ENCODE peak calls at places on chromosome 13, in nine cellular contexts. Q, U, I, C, G, H, B, E and D are unnamed samples.

GRCh38 chr13:46476174-46476573 is 76.8 kb upstream of the LRCH1 start:
- DNase-seq in G (no peak), E (no peak), C (no peak), B (no peak), I (no peak), U (no peak), Q (no peak), H (no peak), D (no peak)

GRCh38 chr13:62356977-62357376 is 941.3 kb upstream of the PCDH20 start:
- DNase-seq in H (no peak), E (no peak), B (no peak), I (no peak), G (no peak), Q (no peak), U (no peak), C (no peak), D (no peak)

GRCh38 chr13:98890920-98891319 is 86.9 kb downstream of the DOCK9 start:
- DNase-seq in U (no peak), H (no peak), B (no peak), E (no peak), G (no peak), I (no peak), Q (no peak), C (no peak), D (no peak)

GRCh38 chr13:45142440-45143345 is 22.4 kb downstream of the GTF2F2 start:
- DNase-seq in Q (no peak), U (no peak), I (no peak), B (no peak), C (no peak), G (no peak), H (no peak), E (no peak), D (no peak)

GRCh38 chr13:30340367-30341184 is 33.2 kb upstream of the KATNAL1 start:
- DNase-seq in C (no peak), H (no peak), G (no peak), E (no peak), B (no peak), U (no peak), I (peak; percentile 54), Q (peak; percentile 81), D (no peak)

GRCh38 chr13:109271991-109272454 is 514.4 kb downstream of the IRS2 start:
- DNase-seq in G (no peak), E (no peak), C (no peak), I (no peak), B (no peak), U (no peak), Q (no peak), H (no peak), D (no peak)

GRCh38 chr13:111973186-111974064 is 93.5 kb upstream of the SOX1 start:
- DNase-seq in C (no peak), B (no peak), Q (no peak), I (no peak), U (no peak), H (no peak), G (peak; percentile 80), E (no peak), D (no peak)

GRCh38 chr13:46359731-46360130 is 27.3 kb downstream of the RUBCNL start:
- DNase-seq in E (no peak), B (no peak), Q (peak; percentile 75), G (no peak), C (no peak), U (no peak), H (no peak), I (no peak), D (no peak)